ENCODE peak calls at places on chromosome 19, in four cellular contexts. J is brain microvascular endothelial cell, L is heart left ventricle, K is H9. T is an unnamed sample.

GRCh38 chr19:45306522-45307027 is 16.1 kb downstream of the CKM start:
- DNase-seq in J (no peak), L (no peak), K (peak; percentile 81), T (no peak)

GRCh38 chr19:43784981-43785808 is 4.4 kb upstream of the KCNN4 start:
- DNase-seq in J (peak; percentile 57), L (peak; percentile 56), K (peak; percentile 73), T (peak; percentile 72)

GRCh38 chr19:41265376-41266153 is 1.4 kb downstream of the HNRNPUL1 start:
- DNase-seq in J (peak; percentile 45), L (no peak), K (no peak), T (peak; percentile 43)

GRCh38 chr19:49590971-49591730 is at the start of gene PRR12:
- DNase-seq in J (peak; percentile 39), L (peak; percentile 62), K (peak; percentile 81), T (peak; percentile 72)

GRCh38 chr19:15378529-15379082 is 981 bp downstream of the AKAP8 start:
- DNase-seq in J (peak; percentile 47), L (peak; percentile 45), K (no peak), T (peak; percentile 71)

GRCh38 chr19:36604656-36605100 is 435 bp upstream of the ZNF382 start:
- DNase-seq in J (peak; percentile 54), L (peak; percentile 81), K (peak; percentile 27), T (peak; percentile 70)

GRCh38 chr19:16369306-16369663 is 44.7 kb downstream of the KLF2 start:
- DNase-seq in J (no peak), L (no peak), K (no peak), T (no peak)

GRCh38 chr19:42634409-42635232 is 39.9 kb upstream of the CEACAM8 start:
- DNase-seq in J (peak; percentile 25), L (no peak), K (no peak), T (peak; percentile 43)

GRCh38 chr19:18478545-18479311 is 40.8 kb upstream of the ISYNA1 start:
- DNase-seq in J (peak; percentile 73), L (peak; percentile 89), K (no peak), T (no peak)

GRCh38 chr19:56348289-56348877 is 33.7 kb upstream of the ZSCAN5A start:
- DNase-seq in J (peak; percentile 16), L (no peak), K (no peak), T (no peak)

GRCh38 chr19:18444513-18444912 is 6.6 kb upstream of the ISYNA1 start:
- DNase-seq in J (no peak), L (no peak), K (no peak), T (no peak)

DNA sequence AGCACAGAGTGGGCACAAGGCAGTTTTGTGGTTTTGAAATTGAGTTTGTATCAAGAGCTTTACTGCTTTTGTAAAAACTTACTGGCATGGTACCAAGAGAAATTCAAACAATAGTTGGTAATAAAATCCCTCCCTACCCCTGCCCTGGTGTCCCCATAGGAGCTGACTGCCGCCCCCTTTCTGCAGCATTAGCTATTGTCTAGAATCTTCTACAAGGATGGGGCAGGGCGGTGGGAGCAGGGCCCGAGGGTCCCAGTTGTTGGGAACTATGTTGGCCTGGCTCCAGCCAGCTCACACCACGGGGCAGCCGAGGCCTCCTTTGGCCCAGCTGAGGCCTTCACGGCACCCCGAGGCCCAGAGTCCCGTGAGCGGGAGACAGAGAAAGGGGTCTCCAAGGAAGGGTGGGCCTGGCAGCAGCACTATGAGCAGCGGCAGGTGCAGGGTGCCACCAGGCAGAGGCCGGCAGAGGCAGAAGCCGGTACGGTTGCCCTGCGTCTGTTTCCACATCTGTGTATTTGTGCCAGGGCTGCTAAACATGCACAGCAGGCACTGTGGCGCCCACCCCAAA is 57.9 kb downstream of the KDM4B start:
- DNase-seq in J (no peak), L (no peak), K (no peak), T (no peak)
- H3K27ac ChIP-seq in J (no peak overlapping the region), L (no peak overlapping the region), K (no peak overlapping the region), T (no peak overlapping the region)

GRCh38 chr19:46659151-46660007 is 1.6 kb downstream of the DACT3 start:
- DNase-seq in J (no peak), L (peak; percentile 47), K (peak; percentile 66), T (peak; percentile 91)
- H3K27ac ChIP-seq in J (no peak overlapping the region), L (peak overlapping the region; percentile 81), K (no peak overlapping the region), T (peak overlapping the region; percentile 80)

GRCh38 chr19:929523-930258 is 3.9 kb downstream of the ARID3A start:
- DNase-seq in J (no peak), L (no peak), K (no peak), T (no peak)

GRCh38 chr19:933553-933882 is 7.7 kb downstream of the ARID3A start:
- DNase-seq in J (no peak), L (no peak), K (no peak), T (no peak)

GRCh38 chr19:932647-933552 is 7.1 kb downstream of the ARID3A start:
- DNase-seq in J (peak; percentile 70), L (peak; percentile 84), K (peak; percentile 76), T (peak; percentile 97)

GRCh38 chr19:934197-934840 is 8.5 kb downstream of the ARID3A start:
- DNase-seq in J (no peak), L (no peak), K (no peak), T (no peak)

DNA sequence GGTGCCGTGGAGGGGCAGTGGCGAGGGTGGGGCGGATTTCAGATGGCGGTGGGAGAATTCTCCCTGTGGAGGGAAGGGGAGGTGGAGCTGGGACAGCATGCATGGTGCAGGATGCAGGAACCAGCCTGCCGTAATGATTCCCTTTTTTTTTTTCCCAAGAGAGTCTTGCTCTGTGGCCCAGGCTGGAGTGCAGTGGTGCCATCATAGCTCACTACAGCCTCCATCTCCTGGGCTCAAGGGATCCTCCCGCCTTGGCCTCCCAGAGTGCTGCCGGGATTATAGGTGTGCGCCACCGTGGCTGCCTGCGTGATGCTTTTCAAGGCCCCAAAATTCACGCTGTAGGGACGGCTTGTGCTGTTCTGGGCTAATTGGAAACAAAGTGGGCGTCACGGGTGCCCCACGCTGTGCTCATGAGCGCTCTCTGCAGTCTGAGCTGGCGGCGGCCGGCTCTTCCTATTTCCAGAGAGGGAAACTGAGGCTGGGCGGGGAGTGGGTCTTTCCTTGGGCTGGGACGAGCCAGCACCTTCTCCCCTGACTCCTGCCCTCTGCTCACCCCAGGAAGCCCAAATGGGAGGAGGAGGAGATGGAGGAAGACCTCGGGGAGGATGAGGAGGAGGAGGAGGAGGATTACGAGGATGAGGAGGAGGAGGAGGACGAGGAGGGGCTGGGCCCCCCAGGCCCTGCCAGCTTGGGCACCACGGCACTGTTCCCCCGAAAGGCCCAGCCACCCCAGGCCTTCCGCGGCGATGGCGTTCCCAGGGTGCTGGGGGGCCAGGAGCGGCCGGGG is 6.2 kb downstream of the ARID3A start:
- DNase-seq in J (no peak), L (no peak), K (no peak), T (no peak)
- H3K27ac ChIP-seq in J (no peak overlapping the region), L (peak overlapping the region; percentile 68), K (no peak overlapping the region), T (peak overlapping the region; percentile 84)

GRCh38 chr19:7211191-7211988 is 82.8 kb downstream of the INSR start:
- DNase-seq in J (peak; percentile 89), L (peak; percentile 75), K (no peak), T (peak; percentile 85)
- H3K27ac ChIP-seq in J (peak overlapping the region; percentile 70), L (peak overlapping the region; percentile 74), K (no peak overlapping the region), T (peak overlapping the region; percentile 78)

GRCh38 chr19:5718032-5718578 is 1.8 kb downstream of the LONP1 start:
- DNase-seq in J (peak; percentile 62), L (no peak), K (no peak), T (no peak)
- H3K27ac ChIP-seq in J (peak overlapping the region; percentile 90), L (peak overlapping the region; percentile 43), K (no peak overlapping the region), T (peak overlapping the region; percentile 93)

DNA sequence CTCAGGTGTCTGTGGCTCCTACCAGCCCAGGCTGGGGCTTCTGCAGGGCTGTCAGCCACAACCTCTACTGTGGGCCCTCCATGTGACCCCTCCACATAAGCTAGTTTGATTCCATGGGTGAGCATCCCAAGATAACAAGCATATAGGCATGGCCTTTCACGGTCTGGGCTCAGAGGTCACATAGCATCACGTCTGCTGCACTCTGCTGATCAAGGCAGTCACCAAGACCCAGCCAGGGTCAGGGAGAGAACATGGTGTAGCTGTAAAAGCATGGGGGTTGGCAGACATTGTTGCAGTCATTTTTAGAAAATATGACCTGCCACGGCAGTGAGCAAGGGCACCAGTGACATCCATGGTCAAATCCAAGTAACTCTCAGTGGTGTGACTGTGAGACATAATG is 698.8 kb downstream of the UQCRFS1 start:
- DNase-seq in J (no peak), L (no peak), K (no peak), T (no peak)
- H3K27ac ChIP-seq in J (no peak overlapping the region), L (no peak overlapping the region), K (no peak overlapping the region), T (no peak overlapping the region)